ENCODE peak calls at places on chromosomes 2 and 18, in nine cellular contexts. One of them, this sample, is unnamed.

GRCh38 chr2:104332733-104333132 is 521.2 kb upstream of the POU3F3 start:
- DNase-seq in mammary epithelial cell: no peak
- DNase-seq in stimulated activated CD4-positive, alpha-beta T cell treated with anti-CD3 and anti-CD28 coated beads, Interleukin-1b, Interleukin-23, amount 100 ng/mL, for 4 hours: no peak
- DNase-seq in ovary: no peak
- DNase-seq in posterior cingulate gyrus: no peak
- DNase-seq in cardiac fibroblast: no peak
- DNase-seq in neuronal stem cell: no peak
- DNase-seq in epithelial cell of esophagus: peak
- DNase-seq in lung microvascular endothelial cell: no peak
- DNase-seq in this sample: no peak

GRCh38 chr2:120992791-120993555 is 257.3 kb downstream of the GLI2 start:
- DNase-seq in mammary epithelial cell: no peak
- DNase-seq in stimulated activated CD4-positive, alpha-beta T cell treated with anti-CD3 and anti-CD28 coated beads, Interleukin-1b, Interleukin-23, amount 100 ng/mL, for 4 hours: no peak
- DNase-seq in ovary: no peak
- DNase-seq in posterior cingulate gyrus: no peak
- DNase-seq in cardiac fibroblast: no peak
- DNase-seq in neuronal stem cell: no peak
- DNase-seq in epithelial cell of esophagus: no peak
- DNase-seq in lung microvascular endothelial cell: no peak
- DNase-seq in this sample: no peak

GRCh38 chr2:186848873-186849578 is at the start of gene ZSWIM2:
- DNase-seq in mammary epithelial cell: peak
- DNase-seq in stimulated activated CD4-positive, alpha-beta T cell treated with anti-CD3 and anti-CD28 coated beads, Interleukin-1b, Interleukin-23, amount 100 ng/mL, for 4 hours: peak
- DNase-seq in ovary: peak
- DNase-seq in posterior cingulate gyrus: peak
- DNase-seq in cardiac fibroblast: peak
- DNase-seq in neuronal stem cell: peak
- DNase-seq in epithelial cell of esophagus: peak
- DNase-seq in lung microvascular endothelial cell: peak
- DNase-seq in this sample: peak

GRCh38 chr2:63789318-63790051 is 52.2 kb upstream of the UGP2 start:
- DNase-seq in mammary epithelial cell: no peak
- DNase-seq in stimulated activated CD4-positive, alpha-beta T cell treated with anti-CD3 and anti-CD28 coated beads, Interleukin-1b, Interleukin-23, amount 100 ng/mL, for 4 hours: no peak
- DNase-seq in ovary: no peak
- DNase-seq in posterior cingulate gyrus: no peak
- DNase-seq in cardiac fibroblast: peak
- DNase-seq in neuronal stem cell: no peak
- DNase-seq in epithelial cell of esophagus: no peak
- DNase-seq in lung microvascular endothelial cell: no peak
- DNase-seq in this sample: no peak

GRCh38 chr2:69770193-69770702 is 28.3 kb downstream of the ANXA4 start:
- DNase-seq in mammary epithelial cell: peak
- DNase-seq in stimulated activated CD4-positive, alpha-beta T cell treated with anti-CD3 and anti-CD28 coated beads, Interleukin-1b, Interleukin-23, amount 100 ng/mL, for 4 hours: no peak
- DNase-seq in ovary: no peak
- DNase-seq in posterior cingulate gyrus: no peak
- DNase-seq in cardiac fibroblast: peak
- DNase-seq in neuronal stem cell: no peak
- DNase-seq in epithelial cell of esophagus: peak
- DNase-seq in lung microvascular endothelial cell: peak
- DNase-seq in this sample: peak

GRCh38 chr2:230713331-230714121 is 884 bp downstream of the CAB39 start:
- DNase-seq in mammary epithelial cell: peak
- DNase-seq in stimulated activated CD4-positive, alpha-beta T cell treated with anti-CD3 and anti-CD28 coated beads, Interleukin-1b, Interleukin-23, amount 100 ng/mL, for 4 hours: peak
- DNase-seq in ovary: peak
- DNase-seq in posterior cingulate gyrus: no peak
- DNase-seq in cardiac fibroblast: peak
- DNase-seq in neuronal stem cell: peak
- DNase-seq in epithelial cell of esophagus: peak
- DNase-seq in lung microvascular endothelial cell: peak
- DNase-seq in this sample: peak

GRCh38 chr18:58781627-58782194 is 83.0 kb upstream of the ZNF532 start:
- DNase-seq in mammary epithelial cell: peak
- DNase-seq in stimulated activated CD4-positive, alpha-beta T cell treated with anti-CD3 and anti-CD28 coated beads, Interleukin-1b, Interleukin-23, amount 100 ng/mL, for 4 hours: peak
- DNase-seq in ovary: peak
- DNase-seq in posterior cingulate gyrus: peak
- DNase-seq in cardiac fibroblast: peak
- DNase-seq in neuronal stem cell: peak
- DNase-seq in epithelial cell of esophagus: peak
- DNase-seq in lung microvascular endothelial cell: peak
- DNase-seq in this sample: peak

GRCh38 chr2:65070856-65071255 is 14.6 kb downstream of the CEP68 start:
- DNase-seq in mammary epithelial cell: no peak
- DNase-seq in stimulated activated CD4-positive, alpha-beta T cell treated with anti-CD3 and anti-CD28 coated beads, Interleukin-1b, Interleukin-23, amount 100 ng/mL, for 4 hours: no peak
- DNase-seq in ovary: no peak
- DNase-seq in posterior cingulate gyrus: no peak
- DNase-seq in cardiac fibroblast: no peak
- DNase-seq in neuronal stem cell: no peak
- DNase-seq in epithelial cell of esophagus: no peak
- DNase-seq in lung microvascular endothelial cell: no peak
- DNase-seq in this sample: no peak

GRCh38 chr18:33115476-33115875 is 325.0 kb downstream of the CCDC178 start:
- DNase-seq in mammary epithelial cell: no peak
- DNase-seq in stimulated activated CD4-positive, alpha-beta T cell treated with anti-CD3 and anti-CD28 coated beads, Interleukin-1b, Interleukin-23, amount 100 ng/mL, for 4 hours: no peak
- DNase-seq in ovary: no peak
- DNase-seq in posterior cingulate gyrus: no peak
- DNase-seq in cardiac fibroblast: no peak
- DNase-seq in neuronal stem cell: no peak
- DNase-seq in epithelial cell of esophagus: no peak
- DNase-seq in lung microvascular endothelial cell: no peak
- DNase-seq in this sample: no peak

GRCh38 chr2:6069354-6069753 is 377.2 kb downstream of the SOX11 start:
- DNase-seq in mammary epithelial cell: no peak
- DNase-seq in stimulated activated CD4-positive, alpha-beta T cell treated with anti-CD3 and anti-CD28 coated beads, Interleukin-1b, Interleukin-23, amount 100 ng/mL, for 4 hours: no peak
- DNase-seq in ovary: no peak
- DNase-seq in posterior cingulate gyrus: no peak
- DNase-seq in cardiac fibroblast: no peak
- DNase-seq in neuronal stem cell: no peak
- DNase-seq in epithelial cell of esophagus: no peak
- DNase-seq in lung microvascular endothelial cell: no peak
- DNase-seq in this sample: no peak

GRCh38 chr2:15605721-15606120 is 14.1 kb downstream of the DDX1 start:
- DNase-seq in mammary epithelial cell: no peak
- DNase-seq in stimulated activated CD4-positive, alpha-beta T cell treated with anti-CD3 and anti-CD28 coated beads, Interleukin-1b, Interleukin-23, amount 100 ng/mL, for 4 hours: no peak
- DNase-seq in ovary: no peak
- DNase-seq in posterior cingulate gyrus: no peak
- DNase-seq in cardiac fibroblast: no peak
- DNase-seq in neuronal stem cell: no peak
- DNase-seq in epithelial cell of esophagus: no peak
- DNase-seq in lung microvascular endothelial cell: no peak
- DNase-seq in this sample: no peak

GRCh38 chr2:159035790-159036411 is 67.5 kb downstream of the TANC1 start:
- DNase-seq in mammary epithelial cell: peak
- DNase-seq in stimulated activated CD4-positive, alpha-beta T cell treated with anti-CD3 and anti-CD28 coated beads, Interleukin-1b, Interleukin-23, amount 100 ng/mL, for 4 hours: no peak
- DNase-seq in ovary: no peak
- DNase-seq in posterior cingulate gyrus: no peak
- DNase-seq in cardiac fibroblast: peak
- DNase-seq in neuronal stem cell: no peak
- DNase-seq in epithelial cell of esophagus: peak
- DNase-seq in lung microvascular endothelial cell: peak
- DNase-seq in this sample: no peak

GRCh38 chr2:9807555-9808305 is 35.5 kb upstream of the TAF1B start:
- DNase-seq in mammary epithelial cell: no peak
- DNase-seq in stimulated activated CD4-positive, alpha-beta T cell treated with anti-CD3 and anti-CD28 coated beads, Interleukin-1b, Interleukin-23, amount 100 ng/mL, for 4 hours: no peak
- DNase-seq in ovary: no peak
- DNase-seq in posterior cingulate gyrus: no peak
- DNase-seq in cardiac fibroblast: no peak
- DNase-seq in neuronal stem cell: no peak
- DNase-seq in epithelial cell of esophagus: no peak
- DNase-seq in lung microvascular endothelial cell: no peak
- DNase-seq in this sample: no peak

GRCh38 chr2:3099860-3100234 is 277.8 kb downstream of the EIPR1 start:
- DNase-seq in mammary epithelial cell: no peak
- DNase-seq in stimulated activated CD4-positive, alpha-beta T cell treated with anti-CD3 and anti-CD28 coated beads, Interleukin-1b, Interleukin-23, amount 100 ng/mL, for 4 hours: no peak
- DNase-seq in ovary: no peak
- DNase-seq in posterior cingulate gyrus: no peak
- DNase-seq in cardiac fibroblast: no peak
- DNase-seq in neuronal stem cell: no peak
- DNase-seq in epithelial cell of esophagus: no peak
- DNase-seq in lung microvascular endothelial cell: no peak
- DNase-seq in this sample: no peak

GRCh38 chr18:76997951-76998808 is 134.4 kb downstream of the MBP start:
- DNase-seq in mammary epithelial cell: no peak
- DNase-seq in stimulated activated CD4-positive, alpha-beta T cell treated with anti-CD3 and anti-CD28 coated beads, Interleukin-1b, Interleukin-23, amount 100 ng/mL, for 4 hours: no peak
- DNase-seq in ovary: no peak
- DNase-seq in posterior cingulate gyrus: peak
- DNase-seq in cardiac fibroblast: no peak
- DNase-seq in neuronal stem cell: no peak
- DNase-seq in epithelial cell of esophagus: no peak
- DNase-seq in lung microvascular endothelial cell: no peak
- DNase-seq in this sample: no peak

This sample was measured in left cardiac atrium.